ENCODE peak calls at places on chromosomes 5 and 9, in seven cellular contexts. One of them, this sample, is unnamed.

GRCh38 chr9:14910178-14910805 is at the start of gene FREM1:
- DNase-seq in spleen: no peak
- DNase-seq in retina: peak; percentile 82
- DNase-seq in T-cell: no peak
- DNase-seq in neural crest cell: peak; percentile 40
- DNase-seq in fibroblast of pulmonary artery: peak; percentile 1
- DNase-seq in progenitor cell of endocrine pancreas: no peak
- DNase-seq in this sample: peak; percentile 82

GRCh38 chr9:109507421-109507838 is 9.3 kb upstream of the PTPN3 start:
- DNase-seq in spleen: no peak
- DNase-seq in retina: no peak
- DNase-seq in T-cell: no peak
- DNase-seq in neural crest cell: no peak
- DNase-seq in fibroblast of pulmonary artery: peak; percentile 92
- DNase-seq in progenitor cell of endocrine pancreas: no peak
- DNase-seq in this sample: no peak

GRCh38 chr9:114270120-114270975 is 52.5 kb upstream of the ORM1 start:
- DNase-seq in spleen: peak; percentile 47
- DNase-seq in retina: no peak
- DNase-seq in T-cell: no peak
- DNase-seq in neural crest cell: no peak
- DNase-seq in fibroblast of pulmonary artery: no peak
- DNase-seq in progenitor cell of endocrine pancreas: no peak
- DNase-seq in this sample: peak; percentile 43

GRCh38 chr5:159163700-159164044 is 45.7 kb downstream of the RNF145 start:
- DNase-seq in spleen: no peak
- DNase-seq in retina: no peak
- DNase-seq in T-cell: no peak
- DNase-seq in neural crest cell: no peak
- DNase-seq in fibroblast of pulmonary artery: no peak
- DNase-seq in progenitor cell of endocrine pancreas: no peak
- DNase-seq in this sample: no peak

GRCh38 chr9:133322701-133323100 is 13.3 kb downstream of the SURF6 start:
- DNase-seq in spleen: peak; percentile 39
- DNase-seq in retina: no peak
- DNase-seq in T-cell: no peak
- DNase-seq in neural crest cell: no peak
- DNase-seq in fibroblast of pulmonary artery: no peak
- DNase-seq in progenitor cell of endocrine pancreas: no peak
- DNase-seq in this sample: peak; percentile 31

GRCh38 chr5:101424530-101425175 is 521.6 kb upstream of the ST8SIA4 start:
- DNase-seq in spleen: no peak
- DNase-seq in retina: no peak
- DNase-seq in T-cell: no peak
- DNase-seq in neural crest cell: no peak
- DNase-seq in fibroblast of pulmonary artery: peak; percentile 47
- DNase-seq in progenitor cell of endocrine pancreas: no peak
- DNase-seq in this sample: no peak

GRCh38 chr9:116900543-116900942 is 213.4 kb downstream of the TRIM32 start:
- DNase-seq in spleen: no peak
- DNase-seq in retina: no peak
- DNase-seq in T-cell: no peak
- DNase-seq in neural crest cell: no peak
- DNase-seq in fibroblast of pulmonary artery: no peak
- DNase-seq in progenitor cell of endocrine pancreas: no peak
- DNase-seq in this sample: no peak

GRCh38 chr9:132651259-132651658 is 18.5 kb downstream of the DDX31 start:
- DNase-seq in spleen: no peak
- DNase-seq in retina: no peak
- DNase-seq in T-cell: no peak
- DNase-seq in neural crest cell: peak; percentile 11
- DNase-seq in fibroblast of pulmonary artery: peak; percentile 78
- DNase-seq in progenitor cell of endocrine pancreas: no peak
- DNase-seq in this sample: no peak

GRCh38 chr5:114390431-114390830 is 28.6 kb downstream of the KCNN2 start:
- DNase-seq in spleen: no peak
- DNase-seq in retina: no peak
- DNase-seq in T-cell: no peak
- DNase-seq in neural crest cell: no peak
- DNase-seq in fibroblast of pulmonary artery: no peak
- DNase-seq in progenitor cell of endocrine pancreas: no peak
- DNase-seq in this sample: no peak

GRCh38 chr5:170809551-170809950 is 26.0 kb downstream of the GABRP start:
- DNase-seq in spleen: no peak
- DNase-seq in retina: peak; percentile 35
- DNase-seq in T-cell: no peak
- DNase-seq in neural crest cell: no peak
- DNase-seq in fibroblast of pulmonary artery: peak; percentile 72
- DNase-seq in progenitor cell of endocrine pancreas: no peak
- DNase-seq in this sample: no peak

This sample was measured in kidney.